ENCODE peak calls at places on chromosomes 3 and 15, in eight cellular contexts. B is heart left ventricle, M is left ventricle myocardium inferior, S is transverse colon, I is thoracic aorta, F is PC-9, C is astrocyte, Y is tibial nerve. J is an unnamed sample. For H3K9me3 and H3K4me1, the result is how much of the 10 kb centered on the place peaks cover.

GRCh38 chr15:69460481-69460880 is 7.9 kb downstream of the RPLP1 start:
- DNase-seq in B (no peak), M (no peak), S (no peak), I (no peak), F (no peak), C (no peak), Y (no peak), J (no peak)

GRCh38 chr3:28575748-28576589 is 227.3 kb upstream of the AZI2 start:
- DNase-seq in B (peak), M (peak), S (no peak), I (no peak), F (no peak), C (peak), Y (no peak), J (no peak)

GRCh38 chr3:80785475-80785874 is 976.0 kb downstream of the GBE1 start:
- DNase-seq in B (no peak), M (no peak), S (no peak), I (no peak), F (peak), C (no peak), Y (no peak), J (no peak)

GRCh38 chr3:35677797-35678196 is 38.5 kb downstream of the ARPP21 start:
- DNase-seq in B (no peak), M (no peak), S (no peak), I (no peak), F (no peak), C (peak), Y (no peak), J (no peak)

GRCh38 chr3:49236226-49236625 is 40.8 kb downstream of the C3orf62 start:
- DNase-seq in B (no peak), M (no peak), S (no peak), I (no peak), F (no peak), C (no peak), Y (no peak), J (no peak)

GRCh38 chr15:80343610-80344009 is 60.6 kb upstream of the ARNT2 start:
- DNase-seq in B (peak), M (peak), S (peak), I (no peak), F (no peak), C (no peak), Y (no peak), J (peak)

GRCh38 chr3:53772562-53773329 is 73.5 kb downstream of the CHDH start:
- DNase-seq in B (no peak), M (no peak), S (no peak), I (no peak), F (no peak), C (peak), Y (no peak), J (no peak)

GRCh38 chr3:172107403-172107802 is 68.0 kb downstream of the FNDC3B start:
- DNase-seq in B (no peak), M (no peak), S (peak), I (no peak), F (no peak), C (no peak), Y (no peak), J (no peak)

GRCh38 chr3:76871655-76872054 is 168.2 kb upstream of the ROBO2 start:
- DNase-seq in B (no peak), M (no peak), S (no peak), I (no peak), F (no peak), C (no peak), Y (no peak), J (no peak)

GRCh38 chr3:34361921-34362320 is 563.5 kb downstream of the PDCD6IP start:
- DNase-seq in B (no peak), M (no peak), S (peak), I (no peak), F (no peak), C (no peak), Y (no peak), J (no peak)

GRCh38 chr3:160132226-160132625 is 93.0 kb upstream of the C3orf80 start:
- DNase-seq in B (no peak), M (no peak), S (no peak), I (no peak), F (no peak), C (no peak), Y (no peak), J (no peak)

GRCh38 chr15:31326729-31327673 is at the start of gene KLF13:
- DNase-seq in B (peak), M (peak), S (peak), I (no peak), F (no peak), C (no peak), Y (peak), J (peak)

DNA sequence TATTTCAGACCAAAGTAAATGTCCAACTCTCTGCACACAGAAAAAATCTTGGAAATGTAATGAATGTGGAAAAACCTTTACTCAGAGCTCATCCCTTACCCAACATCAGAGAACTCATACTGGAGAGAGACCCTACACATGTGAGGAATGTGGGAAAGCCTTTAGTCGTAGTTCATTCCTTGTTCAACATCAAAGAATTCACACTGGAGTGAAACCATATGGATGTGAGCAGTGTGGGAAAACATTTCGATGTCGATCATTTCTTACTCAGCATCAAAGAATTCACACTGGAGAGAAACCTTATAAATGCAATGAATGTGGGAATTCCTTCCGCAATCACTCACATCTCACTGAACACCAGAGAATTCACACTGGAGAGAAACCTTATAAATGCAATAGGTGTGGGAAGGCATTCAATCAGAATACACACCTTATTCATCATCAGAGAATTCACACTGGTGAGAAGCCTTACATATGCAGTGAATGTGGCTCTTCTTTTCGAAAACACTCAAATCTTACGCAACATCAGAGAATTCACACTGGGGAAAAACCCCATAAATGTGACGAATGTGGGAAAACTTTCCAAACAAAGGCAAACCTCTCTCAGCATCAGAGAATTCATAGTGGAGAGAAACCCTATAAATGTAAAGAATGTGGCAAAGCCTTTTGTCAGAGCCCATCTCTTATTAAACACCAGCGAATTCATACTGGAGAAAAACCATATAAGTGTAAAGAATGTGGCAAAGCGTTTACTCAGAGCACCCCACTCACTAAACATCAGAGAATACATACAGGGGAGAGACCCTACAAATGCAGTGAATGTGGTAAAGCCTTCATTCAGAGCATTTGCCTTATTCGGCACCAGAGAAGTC is 8.0 kb upstream of the ZNF501 start:
- DNase-seq in B (no peak), M (no peak), S (no peak), I (no peak), F (no peak), C (peak), Y (no peak), J (no peak)
- H3K9me3 ChIP-seq in B (half or more), M (half or more), S (half or more), I (half or more), F (half or more), C (half or more), Y (under half), J (half or more)

DNA sequence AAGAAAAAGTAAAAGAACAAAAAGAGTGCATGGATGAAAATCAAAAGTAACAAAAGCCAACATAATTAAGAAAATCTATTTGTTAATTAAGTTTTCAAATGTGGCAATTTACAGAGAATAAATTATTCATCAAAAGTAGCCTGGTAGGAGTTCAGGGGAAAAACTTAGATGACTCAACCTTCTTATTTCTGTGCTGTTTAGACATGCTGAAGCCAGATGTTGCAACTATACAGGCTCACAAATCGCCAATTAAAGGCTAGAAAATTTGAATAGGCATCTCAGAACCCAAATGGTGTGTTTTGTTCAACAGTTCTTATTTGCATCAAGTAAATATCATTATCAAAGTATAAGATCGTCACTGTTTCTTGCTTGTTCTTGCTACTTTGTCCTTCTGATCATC is 572.3 kb downstream of the MECOM start:
- DNase-seq in B (no peak), M (no peak), S (no peak), I (no peak), F (no peak), C (peak), Y (no peak), J (no peak)
- H3K4me3 ChIP-seq in B (no peak), M (no peak), S (no peak), I (no peak), F (no peak), C (no peak), Y (no peak), J (no peak)

DNA sequence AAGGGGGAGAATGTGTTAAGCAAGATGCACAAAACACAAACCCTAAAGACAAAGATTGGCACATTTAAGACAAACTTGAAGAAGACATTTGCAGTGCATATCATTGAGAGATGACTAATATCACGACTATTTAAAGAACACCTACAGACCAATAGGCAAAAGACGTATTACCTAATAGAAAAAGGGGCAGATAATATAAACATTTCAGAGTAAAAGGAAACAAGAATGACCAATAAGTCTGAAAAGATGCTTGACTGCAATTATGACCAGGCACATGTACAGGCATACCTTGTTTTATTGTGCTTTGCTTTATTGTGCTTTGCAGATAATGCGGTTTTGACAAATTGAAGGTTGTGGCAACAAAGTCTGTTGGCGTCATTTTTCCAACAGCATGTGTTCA is 4.9 kb downstream of the HACD3 start:
- DNase-seq in B (no peak), M (no peak), S (no peak), I (no peak), F (no peak), C (peak), Y (no peak), J (no peak)
- H3K4me1 ChIP-seq in B (under half), M (under half), S (under half), I (under half), F (under half), C (under half), Y (under half), J (under half)

GRCh38 chr3:1963896-1964295 is 134.8 kb upstream of the CNTN4 start:
- DNase-seq in B (no peak), M (no peak), S (no peak), I (no peak), F (no peak), C (no peak), Y (no peak), J (no peak)
- H3K9me3 ChIP-seq in B (under half), M (under half), S (under half), I (under half), F (under half), C (under half), Y (under half), J (under half)

GRCh38 chr3:39809181-39809994 is at the start of gene MYRIP:
- DNase-seq in B (peak), M (peak), S (peak), I (no peak), F (peak), C (no peak), Y (no peak), J (peak)

GRCh38 chr3:39811561-39811960 is 2.2 kb downstream of the MYRIP start:
- DNase-seq in B (no peak), M (no peak), S (no peak), I (no peak), F (no peak), C (no peak), Y (no peak), J (no peak)

GRCh38 chr3:39812537-39812936 is 3.1 kb downstream of the MYRIP start:
- DNase-seq in B (no peak), M (no peak), S (peak), I (no peak), F (no peak), C (no peak), Y (no peak), J (no peak)

GRCh38 chr3:39809995-39810595 is 686 bp downstream of the MYRIP start:
- DNase-seq in B (no peak), M (no peak), S (no peak), I (no peak), F (no peak), C (no peak), Y (no peak), J (peak)

DNA sequence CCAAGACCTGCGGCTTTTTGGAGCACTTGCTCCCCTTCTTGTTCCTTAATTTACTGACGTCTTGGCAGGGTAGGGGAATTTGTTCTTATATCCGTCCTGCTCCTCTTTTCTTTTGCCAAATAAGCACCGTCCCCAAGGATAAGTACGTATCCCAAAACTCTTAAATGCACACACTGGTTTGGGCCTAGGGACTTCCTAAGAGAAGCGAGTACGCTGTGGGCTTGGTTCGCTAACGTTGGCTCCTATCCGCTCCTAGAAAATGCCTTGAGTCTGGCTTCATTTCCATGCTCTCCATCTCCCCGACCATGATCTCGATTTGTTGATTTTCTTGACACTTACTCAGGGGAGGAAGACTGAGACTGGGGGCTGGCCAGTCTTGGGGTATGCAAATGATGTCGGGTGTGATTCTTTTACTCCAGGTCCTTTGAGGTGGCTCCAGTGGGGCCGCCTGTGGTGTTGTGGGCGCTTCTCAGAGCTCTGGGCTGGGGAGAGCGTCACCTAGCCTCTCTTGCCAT is 1.3 kb downstream of the MYRIP start:
- DNase-seq in B (no peak), M (no peak), S (no peak), I (no peak), F (no peak), C (no peak), Y (no peak), J (no peak)
- H3K4me3 ChIP-seq in B (peak), M (peak), S (peak), I (peak), F (no peak), C (no peak), Y (peak), J (peak)

GRCh38 chr15:90097475-90097874 is 4.8 kb downstream of the IDH2 start:
- DNase-seq in B (no peak), M (no peak), S (peak), I (no peak), F (no peak), C (no peak), Y (no peak), J (no peak)
- H3K4me1 ChIP-seq in B (half or more), M (half or more), S (under half), I (under half), F (half or more), C (under half), Y (under half), J (under half)

DNA sequence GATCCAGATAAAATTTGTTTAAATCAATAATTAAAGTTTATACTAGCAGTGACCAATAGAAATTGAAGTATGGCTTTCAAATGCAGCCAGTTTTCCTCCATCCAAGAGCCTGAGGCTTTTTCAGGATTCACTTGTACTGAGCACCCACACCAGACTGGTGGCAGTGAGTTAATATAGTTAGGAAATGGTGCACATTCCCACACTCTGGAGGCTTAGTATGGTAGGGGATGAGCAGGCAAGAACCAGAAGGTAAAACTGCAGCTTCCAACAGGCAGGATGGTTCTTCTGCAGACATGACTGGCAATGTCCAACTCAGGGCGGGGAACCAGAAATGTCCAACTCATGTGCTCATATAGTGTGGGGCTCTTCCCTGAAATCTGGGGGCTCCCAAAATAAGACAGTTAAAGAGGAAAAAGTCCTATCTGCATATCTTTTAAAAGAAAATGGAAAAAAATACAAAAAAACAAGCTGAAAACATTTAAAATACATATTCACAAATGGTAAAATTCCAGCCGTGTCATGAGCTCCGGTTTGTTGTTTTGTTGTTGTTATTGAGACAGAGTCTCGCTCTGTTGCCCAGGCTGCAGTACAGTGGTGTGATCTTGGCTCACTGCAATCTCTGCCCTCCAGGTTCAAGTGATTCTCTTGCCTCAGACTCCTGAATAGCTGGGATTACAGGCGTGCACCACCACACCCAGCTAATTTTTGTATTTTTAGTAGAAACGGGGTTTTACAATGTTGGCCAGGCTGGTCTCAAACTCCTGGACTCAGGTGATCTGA is 18.4 kb upstream of the ZNF445 start:
- DNase-seq in B (no peak), M (no peak), S (no peak), I (no peak), F (no peak), C (no peak), Y (no peak), J (no peak)
- H3K9me3 ChIP-seq in B (half or more), M (half or more), S (half or more), I (half or more), F (under half), C (under half), Y (under half), J (under half)

DNA sequence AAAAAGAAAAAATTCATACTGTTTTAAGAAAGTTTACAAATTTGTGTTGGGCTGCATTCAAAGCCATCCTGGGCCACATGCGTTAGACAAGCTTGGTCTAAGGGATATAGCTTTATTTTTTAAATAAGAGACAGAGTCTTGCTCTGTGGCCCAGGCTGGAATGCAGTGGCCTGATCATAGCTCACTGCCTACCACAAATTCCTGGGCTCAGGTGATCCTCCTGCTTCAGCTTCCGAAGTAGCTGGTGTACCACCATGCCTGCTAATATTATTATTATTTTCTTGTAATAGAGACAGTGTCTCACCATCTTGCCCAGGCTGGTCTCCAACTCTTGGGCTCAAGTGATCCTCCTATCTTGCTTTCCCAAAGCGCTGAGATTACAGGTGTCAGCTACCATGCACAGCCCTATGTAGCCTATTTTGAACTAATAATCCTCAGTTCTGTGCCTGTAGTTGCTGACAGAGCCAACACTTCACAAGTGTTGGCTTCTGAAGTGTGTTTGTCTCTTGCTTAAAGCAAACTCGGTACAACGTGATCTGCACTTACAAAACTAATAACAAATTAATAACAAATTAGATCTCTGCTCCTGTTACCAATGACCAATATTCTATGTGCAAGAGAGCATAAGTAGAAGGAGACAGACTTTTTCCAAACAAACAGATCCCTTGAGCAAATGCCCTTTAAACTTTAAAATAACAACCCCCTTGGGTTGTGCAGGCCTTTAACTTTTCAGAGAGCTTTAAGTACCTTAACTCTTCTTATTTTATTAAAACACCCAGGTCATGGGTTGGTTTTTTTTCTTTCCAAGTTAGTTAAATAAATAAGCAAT is 135.2 kb downstream of the VGLL4 start:
- DNase-seq in B (no peak), M (no peak), S (no peak), I (no peak), F (no peak), C (no peak), Y (no peak), J (no peak)
- H3K4me3 ChIP-seq in B (no peak), M (peak), S (no peak), I (peak), F (no peak), C (no peak), Y (no peak), J (no peak)

GRCh38 chr3:46930945-46931403 is 45.6 kb downstream of the CCDC12 start:
- DNase-seq in B (no peak), M (no peak), S (no peak), I (no peak), F (peak), C (no peak), Y (no peak), J (peak)
- H3K4me1 ChIP-seq in B (half or more), M (half or more), S (half or more), I (half or more), F (half or more), C (under half), Y (under half), J (half or more)

DNA sequence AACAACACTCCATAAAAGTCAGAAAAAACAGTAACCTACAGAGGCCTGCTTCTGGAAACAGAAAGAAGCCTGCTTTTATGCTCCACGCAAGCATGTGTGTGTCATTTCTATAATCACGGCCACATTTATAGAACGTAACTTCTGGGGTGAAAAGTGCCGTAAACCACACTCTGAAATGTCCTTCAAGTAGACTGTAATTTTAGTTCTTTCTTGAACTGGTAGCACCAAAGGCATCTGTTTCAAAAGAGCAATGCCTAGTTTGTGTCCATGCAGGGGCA is 19.5 kb upstream of the CMTM7 start:
- DNase-seq in B (no peak), M (no peak), S (no peak), I (no peak), F (no peak), C (no peak), Y (no peak), J (no peak)
- H3K9me3 ChIP-seq in B (under half), M (under half), S (under half), I (under half), F (under half), C (under half), Y (under half), J (under half)